ENCODE peak calls at places on chromosome 20, in five cellular contexts. One of them, this sample, is unnamed.

GRCh38 chr20:57638173-57638894 is 18.1 kb upstream of the ZBP1 start:
- DNase-seq in right cardiac atrium: no peak
- DNase-seq in colonic mucosa: no peak
- DNase-seq in RWPE1: no peak
- DNase-seq in CD4-positive, CD25-positive, alpha-beta regulatory T cell: no peak
- DNase-seq in this sample: no peak

GRCh38 chr20:33203444-33203843 is 13.7 kb upstream of the BPIFA3 start:
- DNase-seq in right cardiac atrium: no peak
- DNase-seq in colonic mucosa: no peak
- DNase-seq in RWPE1: no peak
- DNase-seq in CD4-positive, CD25-positive, alpha-beta regulatory T cell: no peak
- DNase-seq in this sample: no peak

GRCh38 chr20:15185322-15185721 is 847.9 kb upstream of the FLRT3 start:
- DNase-seq in right cardiac atrium: no peak
- DNase-seq in colonic mucosa: no peak
- DNase-seq in RWPE1: no peak
- DNase-seq in CD4-positive, CD25-positive, alpha-beta regulatory T cell: no peak
- DNase-seq in this sample: no peak

GRCh38 chr20:10922941-10923340 is 249.1 kb upstream of the JAG1 start:
- DNase-seq in right cardiac atrium: no peak
- DNase-seq in colonic mucosa: no peak
- DNase-seq in RWPE1: peak
- DNase-seq in CD4-positive, CD25-positive, alpha-beta regulatory T cell: no peak
- DNase-seq in this sample: no peak

GRCh38 chr20:39909447-39909846 is 779.6 kb downstream of the MAFB start:
- DNase-seq in right cardiac atrium: peak
- DNase-seq in colonic mucosa: peak
- DNase-seq in RWPE1: no peak
- DNase-seq in CD4-positive, CD25-positive, alpha-beta regulatory T cell: no peak
- DNase-seq in this sample: no peak

GRCh38 chr20:57005146-57005933 is 261.1 kb downstream of the BMP7 start:
- DNase-seq in right cardiac atrium: no peak
- DNase-seq in colonic mucosa: no peak
- DNase-seq in RWPE1: no peak
- DNase-seq in CD4-positive, CD25-positive, alpha-beta regulatory T cell: no peak
- DNase-seq in this sample: no peak

GRCh38 chr20:21781446-21782075 is 76.1 kb downstream of the PAX1 start:
- DNase-seq in right cardiac atrium: no peak
- DNase-seq in colonic mucosa: no peak
- DNase-seq in RWPE1: no peak
- DNase-seq in CD4-positive, CD25-positive, alpha-beta regulatory T cell: no peak
- DNase-seq in this sample: peak

GRCh38 chr20:2238601-2239000 is 57.2 kb upstream of the TGM3 start:
- DNase-seq in right cardiac atrium: no peak
- DNase-seq in colonic mucosa: no peak
- DNase-seq in RWPE1: no peak
- DNase-seq in CD4-positive, CD25-positive, alpha-beta regulatory T cell: no peak
- DNase-seq in this sample: no peak

GRCh38 chr20:58483470-58483869 is 31.7 kb downstream of the APCDD1L start:
- DNase-seq in right cardiac atrium: no peak
- DNase-seq in colonic mucosa: no peak
- DNase-seq in RWPE1: no peak
- DNase-seq in CD4-positive, CD25-positive, alpha-beta regulatory T cell: no peak
- DNase-seq in this sample: peak